ENCODE peak calls at places on chromosomes 16 and 17, in ten cellular contexts. C, X, D, M, H, P, O, Y, G and L are unnamed samples.

GRCh38 chr16:85166699-85167588 is 54.7 kb upstream of the CIBAR2 start:
- ATAC-seq in O (no peak), G (no peak), D (no peak), P (no peak), C (no peak), M (no peak), Y (no peak), X (no peak), H (no peak), L (no peak)

GRCh38 chr17:17511293-17511741 is 15.1 kb upstream of the RASD1 start:
- ATAC-seq in G (no peak), X (no peak), O (no peak), Y (no peak), C (no peak), H (no peak), D (no peak), M (no peak), P (no peak), L (no peak)

GRCh38 chr17:27610304-27610676 is 20.7 kb upstream of the LGALS9 start:
- ATAC-seq in G (no peak), Y (no peak), O (peak), X (no peak), D (no peak), C (no peak), P (no peak), H (no peak), M (no peak), L (no peak)

GRCh38 chr17:81034168-81034777 is 678 bp upstream of the BAIAP2 start:
- ATAC-seq in O (peak), X (peak), G (peak), M (no peak), D (peak), Y (peak), P (peak), H (no peak), C (peak), L (peak)

GRCh38 chr17:42585353-42585752 is 7.8 kb upstream of the PSMC3IP start:
- ATAC-seq in G (no peak), O (peak), D (no peak), H (no peak), C (no peak), P (peak), M (no peak), X (peak), Y (no peak), L (no peak)

GRCh38 chr17:36592316-36592710 is 634 bp downstream of the DHRS11 start:
- ATAC-seq in X (peak), G (no peak), D (peak), Y (peak), C (no peak), O (peak), H (no peak), M (no peak), P (peak), L (peak)

GRCh38 chr16:85234310-85235235 is 122.3 kb upstream of the CIBAR2 start:
- ATAC-seq in Y (peak), H (no peak), P (peak), C (no peak), M (no peak), G (no peak), D (peak), O (peak), X (peak), L (no peak)

GRCh38 chr16:79901522-79901921 is 301.0 kb upstream of the MAF start:
- ATAC-seq in O (no peak), C (no peak), H (no peak), Y (no peak), G (no peak), M (no peak), D (no peak), X (no peak), P (no peak), L (no peak)

GRCh38 chr16:75054556-75054947 is 55.7 kb downstream of the ZNRF1 start:
- ATAC-seq in O (no peak), X (peak), M (no peak), G (no peak), Y (no peak), P (no peak), C (no peak), D (no peak), H (no peak), L (no peak)

GRCh38 chr17:82662711-82663261 is 14.5 kb upstream of the WDR45B start:
- ATAC-seq in G (no peak), O (no peak), M (no peak), D (no peak), H (no peak), C (no peak), P (no peak), X (no peak), Y (no peak), L (peak)

GRCh38 chr16:3731126-3731935 is 14.0 kb upstream of the TRAP1 start:
- ATAC-seq in H (no peak), P (no peak), C (no peak), M (no peak), G (no peak), D (no peak), X (no peak), Y (peak), O (no peak), L (no peak)

GRCh38 chr16:69726313-69727060 is at the start of gene NQO1:
- ATAC-seq in X (peak), O (peak), H (peak), D (peak), C (peak), M (peak), P (peak), G (peak), Y (peak), L (peak)

GRCh38 chr17:58032691-58033415 is 25.8 kb upstream of the SRSF1 start:
- ATAC-seq in Y (no peak), M (no peak), D (no peak), P (no peak), H (no peak), X (no peak), C (no peak), G (no peak), O (no peak), L (no peak)

GRCh38 chr17:41962111-41962510 is 4.5 kb upstream of the CNP start:
- ATAC-seq in X (no peak), C (no peak), Y (no peak), O (no peak), P (no peak), H (no peak), D (no peak), M (no peak), G (no peak), L (no peak)

GRCh38 chr16:754208-755097 is 6.1 kb upstream of the MSLN start:
- ATAC-seq in G (no peak), Y (peak), D (no peak), X (peak), P (peak), H (peak), C (no peak), M (peak), O (no peak), L (no peak)

GRCh38 chr17:28576758-28577465 is at the start of gene ALDOC:
- ATAC-seq in X (peak), O (peak), D (peak), H (peak), Y (peak), M (peak), C (peak), P (peak), G (peak), L (peak)

GRCh38 chr17:35416659-35417058 is 15.6 kb downstream of the SLFN12 start:
- ATAC-seq in C (no peak), O (no peak), P (no peak), M (no peak), X (no peak), G (no peak), H (no peak), D (no peak), Y (no peak), L (no peak)

GRCh38 chr17:16444258-16444886 is 29.0 kb downstream of the TRPV2 start:
- ATAC-seq in C (no peak), M (no peak), H (no peak), X (peak), Y (peak), D (peak), G (no peak), O (no peak), P (peak), L (no peak)

GRCh38 chr17:8029121-8029520 is 9.7 kb upstream of the ALOX15B start:
- ATAC-seq in O (no peak), P (no peak), C (no peak), X (no peak), M (no peak), G (no peak), D (no peak), H (no peak), Y (no peak), L (no peak)

GRCh38 chr16:30977502-30977901 is 7.5 kb upstream of the HSD3B7 start:
- ATAC-seq in H (peak), G (no peak), P (no peak), C (no peak), O (no peak), M (peak), X (no peak), D (peak), Y (peak), L (no peak)

GRCh38 chr16:760498-761343 is at the start of gene MSLN:
- ATAC-seq in X (peak), D (peak), O (peak), C (no peak), M (no peak), Y (peak), G (no peak), H (no peak), P (peak), L (peak)

GRCh38 chr17:31113939-31114338 is 19.2 kb downstream of the NF1 start:
- ATAC-seq in D (no peak), H (no peak), X (no peak), C (no peak), M (no peak), O (no peak), G (no peak), P (no peak), Y (no peak), L (no peak)

GRCh38 chr17:2517539-2517938 is 5.9 kb upstream of the METTL16 start:
- ATAC-seq in C (no peak), D (no peak), Y (no peak), H (no peak), M (no peak), O (no peak), P (no peak), X (no peak), G (no peak), L (no peak)

GRCh38 chr16:29680180-29680598 is 1.2 kb downstream of the QPRT start:
- ATAC-seq in M (no peak), H (no peak), Y (no peak), D (no peak), C (no peak), P (no peak), X (no peak), G (no peak), O (no peak), L (no peak)

GRCh38 chr16:62478903-62479458 is 442.7 kb upstream of the CDH8 start:
- ATAC-seq in O (no peak), M (no peak), X (no peak), Y (no peak), G (no peak), C (no peak), D (no peak), H (no peak), P (no peak), L (no peak)

GRCh38 chr17:58517378-58517927 is 3.0 kb upstream of the MTMR4 start:
- ATAC-seq in C (no peak), O (no peak), H (peak), D (no peak), M (no peak), Y (peak), P (peak), G (no peak), X (no peak), L (no peak)

GRCh38 chr17:69428252-69428980 is 13.9 kb downstream of the MAP2K6 start:
- ATAC-seq in M (no peak), O (no peak), C (no peak), X (peak), G (no peak), Y (no peak), P (peak), H (no peak), D (no peak), L (no peak)

GRCh38 chr16:85486256-85486915 is 126.7 kb upstream of the GSE1 start:
- ATAC-seq in G (no peak), C (no peak), Y (no peak), D (no peak), P (peak), M (no peak), X (peak), H (no peak), O (no peak), L (no peak)

GRCh38 chr17:320809-321385 is 31.7 kb downstream of the RPH3AL start:
- ATAC-seq in G (no peak), M (no peak), P (no peak), H (no peak), O (peak), C (no peak), X (no peak), D (no peak), Y (no peak), L (no peak)

GRCh38 chr16:47664653-47665325 is 203.7 kb downstream of the PHKB start:
- ATAC-seq in Y (no peak), O (no peak), H (no peak), P (no peak), X (no peak), C (no peak), G (no peak), D (no peak), M (no peak), L (no peak)

GRCh38 chr16:85625485-85626117 is 12.5 kb downstream of the GSE1 start:
- ATAC-seq in D (no peak), G (no peak), M (no peak), O (no peak), C (no peak), X (no peak), P (no peak), H (no peak), Y (no peak), L (no peak)

GRCh38 chr17:76026714-76027158 is 370 bp downstream of the EVPL start:
- ATAC-seq in O (no peak), H (no peak), G (no peak), C (no peak), D (no peak), P (no peak), X (no peak), Y (peak), M (no peak), L (peak)

GRCh38 chr16:85638248-85638647 is 25.1 kb downstream of the GSE1 start:
- ATAC-seq in C (no peak), H (no peak), P (no peak), G (no peak), M (no peak), X (no peak), O (no peak), D (no peak), Y (no peak), L (no peak)

GRCh38 chr16:1518626-1519135 is 14.8 kb upstream of the TMEM204 start:
- ATAC-seq in X (no peak), Y (no peak), M (no peak), O (peak), C (no peak), G (peak), P (peak), D (no peak), H (no peak), L (peak)

GRCh38 chr17:80415626-80416042 is 667 bp downstream of the ENDOV start:
- ATAC-seq in D (peak), X (peak), H (no peak), P (no peak), M (no peak), G (no peak), O (peak), C (no peak), Y (peak), L (no peak)